ENCODE peak calls at places on chromosomes 4 and X, in nine cellular contexts. V is fibroblast of lung; F is esophagus squamous epithelium; G is ovary; T is breast epithelium; N is SK-N-SH; E is CD8-positive, alpha-beta memory T cell; R is cardiac muscle cell; C is A673. D is an unnamed sample.
A peak's percentile ranks its signal among the peaks of the same experiment; 100 is the strongest.

GRCh38 chr4:180827610-180828009 is 1415.6 kb upstream of the TENM3 start:
- DNase-seq in V (peak; percentile 52), F (no peak), G (no peak), T (no peak), N (no peak), E (no peak), R (no peak), C (no peak), D (no peak)

GRCh38 chrX:44778254-44778653 is 65.6 kb upstream of the DUSP21 start:
- DNase-seq in V (no peak), F (no peak), G (no peak), T (no peak), N (no peak), E (no peak), R (no peak), C (no peak), D (no peak)

GRCh38 chr4:10582059-10582686 is 102.4 kb downstream of the CLNK start:
- DNase-seq in V (peak; percentile 77), F (no peak), G (peak; percentile 47), T (no peak), N (peak; percentile 27), E (no peak), R (peak; percentile 60), C (peak; percentile 14), D (peak; percentile 35)

GRCh38 chr4:165872443-165873297 is at the start of gene TLL1:
- DNase-seq in V (peak; percentile 6), F (no peak), G (no peak), T (no peak), N (peak; percentile 23), E (no peak), R (peak; percentile 42), C (peak; percentile 49), D (no peak)

GRCh38 chr4:38753021-38753806 is 29.6 kb downstream of the TLR10 start:
- DNase-seq in V (peak; percentile 99), F (no peak), G (peak; percentile 91), T (peak; percentile 76), N (peak; percentile 19), E (no peak), R (peak; percentile 96), C (peak; percentile 89), D (peak; percentile 31)

GRCh38 chr4:25144870-25145481 is 15.3 kb downstream of the SEPSECS start:
- DNase-seq in V (peak; percentile 44), F (no peak), G (no peak), T (no peak), N (peak; percentile 43), E (no peak), R (peak; percentile 32), C (peak; percentile 45), D (peak; percentile 46)

GRCh38 chr4:164779811-164780216 is 25.9 kb downstream of the SMIM31 start:
- DNase-seq in V (peak; percentile 54), F (no peak), G (no peak), T (no peak), N (peak; percentile 42), E (no peak), R (peak; percentile 63), C (peak; percentile 79), D (no peak)

GRCh38 chr4:66048861-66049260 is 378.6 kb upstream of the EPHA5 start:
- DNase-seq in V (no peak), F (no peak), G (no peak), T (no peak), N (no peak), E (no peak), R (no peak), C (peak; percentile 90), D (no peak)

GRCh38 chrX:47749185-47749967 is 87.3 kb upstream of the ZNF81 start:
- DNase-seq in V (peak; percentile 75), F (no peak), G (peak; percentile 64), T (no peak), N (no peak), E (no peak), R (no peak), C (no peak), D (no peak)

GRCh38 chr4:155530290-155530689 is 136.4 kb upstream of the GUCY1A1 start:
- DNase-seq in V (no peak), F (no peak), G (no peak), T (no peak), N (no peak), E (no peak), R (no peak), C (no peak), D (no peak)

GRCh38 chr4:5798447-5798846 is 87.4 kb downstream of the EVC start:
- DNase-seq in V (no peak), F (no peak), G (no peak), T (no peak), N (no peak), E (no peak), R (no peak), C (no peak), D (no peak)

GRCh38 chr4:103150677-103151076 is 47.5 kb downstream of the CENPE start:
- DNase-seq in V (no peak), F (no peak), G (no peak), T (no peak), N (no peak), E (no peak), R (no peak), C (no peak), D (no peak)

GRCh38 chr4:8182858-8183725 is 16.0 kb upstream of the SH3TC1 start:
- DNase-seq in V (peak; percentile 90), F (no peak), G (peak; percentile 47), T (no peak), N (no peak), E (no peak), R (no peak), C (peak; percentile 19), D (no peak)

GRCh38 chrX:24081661-24082154 is 27.0 kb downstream of the EIF2S3 start:
- DNase-seq in V (peak; percentile 76), F (no peak), G (peak; percentile 43), T (peak; percentile 49), N (peak; percentile 51), E (peak; percentile 56), R (peak; percentile 38), C (peak; percentile 72), D (peak; percentile 75)

GRCh38 chr4:158172558-158173258 is at the start of gene GASK1B:
- DNase-seq in V (peak; percentile 80), F (no peak), G (peak; percentile 40), T (no peak), N (peak; percentile 47), E (no peak), R (peak; percentile 64), C (peak; percentile 76), D (no peak)

GRCh38 chr4:53450773-53451172 is 73.3 kb downstream of the FIP1L1 start:
- DNase-seq in V (no peak), F (no peak), G (no peak), T (no peak), N (no peak), E (no peak), R (no peak), C (no peak), D (no peak)

GRCh38 chrX:129495941-129496340 is 27.3 kb downstream of the SMARCA1 start:
- DNase-seq in V (peak; percentile 26), F (no peak), G (no peak), T (no peak), N (no peak), E (no peak), R (no peak), C (no peak), D (no peak)

GRCh38 chrX:132875705-132876508 is 82.5 kb downstream of the HS6ST2 start:
- DNase-seq in V (no peak), F (no peak), G (no peak), T (no peak), N (no peak), E (no peak), R (no peak), C (no peak), D (no peak)

GRCh38 chr4:126742885-126743284 is 889.9 kb upstream of the INTU start:
- DNase-seq in V (no peak), F (no peak), G (no peak), T (no peak), N (no peak), E (no peak), R (no peak), C (no peak), D (no peak)
- H3K36me3 ChIP-seq in V (no peaks in the 10 kb centered on the region), F (no peaks in the 10 kb centered on the region), G (no peaks in the 10 kb centered on the region), T (no peaks in the 10 kb centered on the region), N (peaks cover 5% of the 10 kb centered on the region), E (no peaks in the 10 kb centered on the region), R (no peaks in the 10 kb centered on the region), C (no peaks in the 10 kb centered on the region), D (no peaks in the 10 kb centered on the region)

GRCh38 chr4:171962110-171962509 is 148.9 kb downstream of the GALNTL6 start:
- DNase-seq in V (no peak), F (no peak), G (no peak), T (no peak), N (no peak), E (no peak), R (no peak), C (no peak), D (no peak)

DNA sequence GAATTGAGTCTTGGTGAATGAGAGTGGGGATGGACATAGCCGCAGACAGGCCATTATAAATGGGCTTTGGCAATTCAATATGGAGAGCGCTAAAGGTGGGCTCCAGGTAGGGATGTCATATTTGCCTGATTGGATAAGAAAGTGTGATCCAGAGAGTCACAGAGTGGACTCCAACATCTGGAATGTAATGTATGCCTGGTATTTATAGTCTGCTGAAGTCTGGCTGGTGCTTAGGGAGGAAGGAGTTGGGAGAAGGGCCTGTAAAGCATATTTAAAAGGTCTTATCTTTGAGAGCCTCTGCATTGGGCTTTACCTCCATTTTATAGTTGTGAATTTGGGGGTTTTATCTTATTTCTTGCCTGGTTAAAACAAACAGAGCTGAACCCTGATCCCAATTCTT is 153.2 kb downstream of the GALNTL6 start:
- DNase-seq in V (no peak), F (no peak), G (no peak), T (no peak), N (no peak), E (no peak), R (peak; percentile 37), C (no peak), D (no peak)
- H3K27ac ChIP-seq in V (no peak overlapping the region), F (no peak overlapping the region), G (no peak overlapping the region), T (no peak overlapping the region), N (no peak overlapping the region), E (no peak overlapping the region), R (no peak overlapping the region), C (no peak overlapping the region), D (no peak overlapping the region)

DNA sequence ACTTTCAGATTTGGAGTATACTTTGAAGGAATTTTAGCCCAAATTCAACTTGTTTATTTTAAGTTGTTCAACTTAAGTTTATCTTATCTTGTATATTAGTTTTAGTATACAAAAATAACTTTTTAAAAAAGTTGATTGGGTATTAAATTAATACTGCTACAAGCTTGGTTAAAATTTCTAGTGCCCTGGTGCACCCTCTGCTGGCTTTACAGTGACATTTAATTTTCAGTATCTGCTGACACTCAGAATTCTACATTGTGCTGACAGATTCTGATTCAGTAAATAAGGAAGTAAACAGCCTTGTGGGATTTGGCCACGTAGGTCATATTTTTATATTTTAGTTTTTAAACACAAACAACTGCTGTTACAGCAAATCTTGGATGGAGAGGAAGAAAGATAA is 2.9 kb downstream of the EDA start:
- DNase-seq in V (peak; percentile 28), F (no peak), G (no peak), T (no peak), N (peak; percentile 17), E (no peak), R (peak; percentile 20), C (peak; percentile 28), D (no peak)
- H3K9me3 ChIP-seq in V (no peaks in the 10 kb centered on the region), F (no peaks in the 10 kb centered on the region), G (no peaks in the 10 kb centered on the region), T (no peaks in the 10 kb centered on the region), N (no peaks in the 10 kb centered on the region), E (no peaks in the 10 kb centered on the region), R (peaks cover 2% of the 10 kb centered on the region), C (peaks cover 8% of the 10 kb centered on the region), D (no peaks in the 10 kb centered on the region)

DNA sequence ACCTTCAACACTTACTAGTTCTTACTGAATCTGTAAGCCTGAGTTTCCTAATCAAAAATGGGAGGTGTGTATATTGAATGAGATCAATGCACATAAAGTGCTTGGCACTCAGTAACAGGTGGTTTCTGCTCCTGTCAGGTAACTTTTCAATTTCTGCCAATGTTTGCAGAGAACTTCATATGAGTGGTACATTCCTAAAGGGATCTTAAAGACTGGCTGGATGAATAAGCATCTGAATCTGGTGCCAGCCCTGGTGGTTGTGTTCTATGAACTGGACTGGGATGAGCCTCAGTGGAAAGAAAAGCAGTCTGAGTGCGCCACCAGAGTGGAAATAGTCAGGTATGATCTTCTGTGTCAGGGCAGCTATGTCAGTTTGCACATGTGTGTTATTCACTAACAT is 7.0 kb downstream of the TRAPPC11 start:
- DNase-seq in V (no peak), F (no peak), G (no peak), T (no peak), N (no peak), E (no peak), R (no peak), C (no peak), D (no peak)
- H3K36me3 ChIP-seq in V (peaks cover 5% of the 10 kb centered on the region), F (peaks cover 4% of the 10 kb centered on the region), G (no peaks in the 10 kb centered on the region), T (peaks cover 9% of the 10 kb centered on the region), N (peaks cover 62% of the 10 kb centered on the region), E (peaks cover 49% of the 10 kb centered on the region), R (peaks cover 38% of the 10 kb centered on the region), C (peaks cover 49% of the 10 kb centered on the region), D (peaks cover 54% of the 10 kb centered on the region)

D was measured in CD4-positive, CD25-positive, alpha-beta regulatory T cell.